ENCODE peak calls at places on chromosomes 11 and 22, in nine cellular contexts. One of them, this sample, is unnamed.

GRCh38 chr11:122032317-122032716 is 83.7 kb downstream of the BLID start:
- DNase-seq in dorsolateral prefrontal cortex: no peak
- DNase-seq in hypothalamus: no peak
- DNase-seq in left ventricle myocardium inferior: no peak
- DNase-seq in endodermal cell: no peak
- DNase-seq in HCT116: no peak
- DNase-seq in psoas muscle: no peak
- DNase-seq in substantia nigra: no peak
- DNase-seq in midbrain: no peak
- DNase-seq in this sample: peak; percentile 74

GRCh38 chr11:9017773-9018172 is 14.0 kb upstream of the NRIP3 start:
- DNase-seq in psoas muscle: peak; percentile 83
- DNase-seq in dorsolateral prefrontal cortex: no peak
- DNase-seq in substantia nigra: peak; percentile 13
- DNase-seq in left ventricle myocardium inferior: peak; percentile 75
- DNase-seq in hypothalamus: peak; percentile 23
- DNase-seq in HCT116: no peak
- DNase-seq in midbrain: peak; percentile 50
- DNase-seq in endodermal cell: no peak
- DNase-seq in this sample: no peak

GRCh38 chr11:73760066-73760679 is 701 bp downstream of the RAB6A start:
- DNase-seq in midbrain: peak; percentile 21
- DNase-seq in substantia nigra: peak; percentile 55
- DNase-seq in endodermal cell: peak; percentile 74
- DNase-seq in hypothalamus: peak; percentile 46
- DNase-seq in left ventricle myocardium inferior: peak; percentile 50
- DNase-seq in dorsolateral prefrontal cortex: no peak
- DNase-seq in psoas muscle: peak; percentile 74
- DNase-seq in HCT116: no peak
- DNase-seq in this sample: no peak

GRCh38 chr11:92702771-92703170 is 266.7 kb upstream of the MTNR1B start:
- DNase-seq in endodermal cell: no peak
- DNase-seq in dorsolateral prefrontal cortex: no peak
- DNase-seq in midbrain: no peak
- DNase-seq in psoas muscle: no peak
- DNase-seq in left ventricle myocardium inferior: no peak
- DNase-seq in hypothalamus: no peak
- DNase-seq in HCT116: no peak
- DNase-seq in substantia nigra: no peak
- DNase-seq in this sample: no peak

GRCh38 chr22:22687638-22688500 is 43.5 kb downstream of the GGTLC2 start:
- DNase-seq in midbrain: peak; percentile 12
- DNase-seq in endodermal cell: peak; percentile 73
- DNase-seq in HCT116: no peak
- DNase-seq in dorsolateral prefrontal cortex: no peak
- DNase-seq in left ventricle myocardium inferior: no peak
- DNase-seq in psoas muscle: no peak
- DNase-seq in substantia nigra: peak; percentile 5
- DNase-seq in hypothalamus: peak; percentile 21
- DNase-seq in this sample: no peak

GRCh38 chr11:120890921-120891320 is 133.0 kb upstream of the TBCEL start:
- DNase-seq in endodermal cell: no peak
- DNase-seq in substantia nigra: no peak
- DNase-seq in HCT116: no peak
- DNase-seq in left ventricle myocardium inferior: no peak
- DNase-seq in hypothalamus: no peak
- DNase-seq in psoas muscle: no peak
- DNase-seq in midbrain: no peak
- DNase-seq in dorsolateral prefrontal cortex: no peak
- DNase-seq in this sample: no peak

GRCh38 chr11:60764879-60765278 is 8.2 kb downstream of the MS4A15 start:
- DNase-seq in HCT116: no peak
- DNase-seq in psoas muscle: no peak
- DNase-seq in endodermal cell: no peak
- DNase-seq in substantia nigra: no peak
- DNase-seq in dorsolateral prefrontal cortex: no peak
- DNase-seq in left ventricle myocardium inferior: no peak
- DNase-seq in hypothalamus: no peak
- DNase-seq in midbrain: no peak
- DNase-seq in this sample: no peak

GRCh38 chr11:47869548-47870393 is 21.6 kb upstream of the NUP160 start:
- DNase-seq in HCT116: peak; percentile 27
- DNase-seq in substantia nigra: no peak
- DNase-seq in midbrain: no peak
- DNase-seq in endodermal cell: no peak
- DNase-seq in left ventricle myocardium inferior: no peak
- DNase-seq in psoas muscle: no peak
- DNase-seq in hypothalamus: no peak
- DNase-seq in dorsolateral prefrontal cortex: no peak
- DNase-seq in this sample: no peak

GRCh38 chr11:57426754-57427691 is at the start of gene SLC43A3:
- DNase-seq in midbrain: peak; percentile 40
- DNase-seq in dorsolateral prefrontal cortex: no peak
- DNase-seq in hypothalamus: peak; percentile 58
- DNase-seq in HCT116: no peak
- DNase-seq in left ventricle myocardium inferior: peak; percentile 75
- DNase-seq in psoas muscle: peak; percentile 85
- DNase-seq in substantia nigra: peak; percentile 37
- DNase-seq in endodermal cell: peak; percentile 89
- DNase-seq in this sample: peak; percentile 86